ENCODE peak calls at places on chromosomes 12 and 14, in eight cellular contexts. One of them, this sample, is unnamed.

GRCh38 chr12:105921872-105922669 is 216.7 kb downstream of the NUAK1 start:
- DNase-seq in GM12891: no peak
- DNase-seq in A549: no peak
- DNase-seq in ovary: no peak
- DNase-seq in NB4: no peak
- DNase-seq in adrenal gland: no peak
- DNase-seq in stomach: no peak
- DNase-seq in IMR-90: no peak
- DNase-seq in this sample: no peak

GRCh38 chr12:106648736-106649135 is 65.9 kb downstream of the RFX4 start:
- DNase-seq in NB4: no peak
- DNase-seq in IMR-90: no peak
- DNase-seq in GM12891: no peak
- DNase-seq in A549: no peak
- DNase-seq in adrenal gland: no peak
- DNase-seq in ovary: no peak
- DNase-seq in stomach: no peak
- DNase-seq in this sample: no peak

GRCh38 chr12:94174576-94174975 is 26.2 kb downstream of the PLXNC1 start:
- DNase-seq in stomach: no peak
- DNase-seq in ovary: no peak
- DNase-seq in IMR-90: no peak
- DNase-seq in GM12891: no peak
- DNase-seq in A549: no peak
- DNase-seq in NB4: peak
- DNase-seq in adrenal gland: peak
- DNase-seq in this sample: no peak

GRCh38 chr14:47195582-47195981 is 479.8 kb downstream of the MDGA2 start:
- DNase-seq in stomach: no peak
- DNase-seq in IMR-90: no peak
- DNase-seq in ovary: no peak
- DNase-seq in adrenal gland: no peak
- DNase-seq in NB4: no peak
- DNase-seq in A549: no peak
- DNase-seq in GM12891: no peak
- DNase-seq in this sample: no peak

GRCh38 chr12:34287986-34288962 is 266.0 kb downstream of the ALG10 start:
- DNase-seq in GM12891: no peak
- DNase-seq in adrenal gland: no peak
- DNase-seq in stomach: no peak
- DNase-seq in IMR-90: no peak
- DNase-seq in ovary: no peak
- DNase-seq in A549: no peak
- DNase-seq in NB4: no peak
- DNase-seq in this sample: no peak

GRCh38 chr14:60266021-60266937 is 17.3 kb downstream of the PPM1A start:
- DNase-seq in adrenal gland: no peak
- DNase-seq in ovary: no peak
- DNase-seq in NB4: peak
- DNase-seq in IMR-90: no peak
- DNase-seq in GM12891: no peak
- DNase-seq in A549: peak
- DNase-seq in stomach: no peak
- DNase-seq in this sample: peak

GRCh38 chr12:9331218-9331626 is 123.0 kb upstream of the PZP start:
- DNase-seq in A549: peak
- DNase-seq in adrenal gland: peak
- DNase-seq in ovary: peak
- DNase-seq in GM12891: peak
- DNase-seq in NB4: peak
- DNase-seq in stomach: peak
- DNase-seq in IMR-90: peak
- DNase-seq in this sample: peak

GRCh38 chr12:124610629-124611558 is 43.5 kb upstream of the NCOR2 start:
- DNase-seq in ovary: no peak
- DNase-seq in GM12891: no peak
- DNase-seq in adrenal gland: no peak
- DNase-seq in A549: no peak
- DNase-seq in IMR-90: no peak
- DNase-seq in stomach: peak
- DNase-seq in NB4: no peak
- DNase-seq in this sample: no peak

GRCh38 chr12:120686690-120687569 is at the start of gene MLEC:
- DNase-seq in stomach: peak
- DNase-seq in ovary: peak
- DNase-seq in IMR-90: peak
- DNase-seq in NB4: peak
- DNase-seq in adrenal gland: peak
- DNase-seq in GM12891: peak
- DNase-seq in A549: peak
- DNase-seq in this sample: peak

GRCh38 chr12:126608607-126609175 is 1543.5 kb downstream of the AACS start:
- DNase-seq in GM12891: no peak
- DNase-seq in ovary: no peak
- DNase-seq in adrenal gland: no peak
- DNase-seq in A549: no peak
- DNase-seq in IMR-90: no peak
- DNase-seq in stomach: no peak
- DNase-seq in NB4: no peak
- DNase-seq in this sample: no peak

DNA sequence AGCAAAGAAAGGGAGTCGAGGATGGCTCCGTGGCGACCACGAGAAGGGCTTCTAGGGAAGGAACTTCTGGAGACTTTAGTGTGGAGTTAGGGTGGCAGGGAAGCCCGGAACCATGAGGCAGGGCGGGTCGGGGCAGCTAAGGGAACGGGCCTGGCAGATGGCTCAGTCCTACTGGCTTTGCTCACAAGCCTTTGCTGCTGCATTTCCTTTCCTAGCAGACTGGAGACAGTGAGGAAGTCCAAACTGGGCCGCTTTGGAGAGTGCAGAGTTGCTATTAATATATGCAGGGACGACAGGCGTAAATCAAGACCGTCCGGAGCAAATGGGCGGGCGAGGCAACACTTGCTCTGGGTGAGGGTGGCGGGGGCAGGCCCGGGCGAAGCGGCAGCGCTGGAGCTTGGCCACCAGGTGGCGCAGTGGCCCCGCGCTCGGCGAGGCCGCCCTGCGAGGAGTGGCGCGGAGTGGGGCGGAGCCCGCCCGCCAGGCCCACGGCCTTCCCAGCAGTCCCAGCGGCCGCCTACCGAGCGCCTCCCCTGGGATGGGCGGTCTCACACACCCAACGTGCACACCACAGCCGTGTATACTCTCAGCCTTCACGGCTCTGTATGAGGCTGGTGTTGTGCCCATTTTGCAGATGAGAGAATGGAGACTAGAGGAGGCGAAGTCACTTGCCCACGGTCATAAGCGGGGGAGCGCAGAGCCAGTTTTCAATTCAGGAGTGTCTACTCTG is 24.4 kb upstream of the LRTM2 start:
- DNase-seq in A549: peak
- DNase-seq in stomach: peak
- DNase-seq in NB4: peak
- DNase-seq in ovary: peak
- DNase-seq in adrenal gland: peak
- DNase-seq in IMR-90: peak
- DNase-seq in GM12891: peak
- DNase-seq in this sample: peak
- TF ChIP-seq POLR2A in A549: peak
- TF ChIP-seq POLR2A in stomach: peak
- TF ChIP-seq POLR2A in NB4: peak
- TF ChIP-seq POLR2A in ovary: peak
- TF ChIP-seq POLR2A in adrenal gland: peak
- TF ChIP-seq POLR2A in IMR-90: peak
- TF ChIP-seq POLR2A in GM12891: peak
- TF ChIP-seq POLR2A in this sample: peak

DNA sequence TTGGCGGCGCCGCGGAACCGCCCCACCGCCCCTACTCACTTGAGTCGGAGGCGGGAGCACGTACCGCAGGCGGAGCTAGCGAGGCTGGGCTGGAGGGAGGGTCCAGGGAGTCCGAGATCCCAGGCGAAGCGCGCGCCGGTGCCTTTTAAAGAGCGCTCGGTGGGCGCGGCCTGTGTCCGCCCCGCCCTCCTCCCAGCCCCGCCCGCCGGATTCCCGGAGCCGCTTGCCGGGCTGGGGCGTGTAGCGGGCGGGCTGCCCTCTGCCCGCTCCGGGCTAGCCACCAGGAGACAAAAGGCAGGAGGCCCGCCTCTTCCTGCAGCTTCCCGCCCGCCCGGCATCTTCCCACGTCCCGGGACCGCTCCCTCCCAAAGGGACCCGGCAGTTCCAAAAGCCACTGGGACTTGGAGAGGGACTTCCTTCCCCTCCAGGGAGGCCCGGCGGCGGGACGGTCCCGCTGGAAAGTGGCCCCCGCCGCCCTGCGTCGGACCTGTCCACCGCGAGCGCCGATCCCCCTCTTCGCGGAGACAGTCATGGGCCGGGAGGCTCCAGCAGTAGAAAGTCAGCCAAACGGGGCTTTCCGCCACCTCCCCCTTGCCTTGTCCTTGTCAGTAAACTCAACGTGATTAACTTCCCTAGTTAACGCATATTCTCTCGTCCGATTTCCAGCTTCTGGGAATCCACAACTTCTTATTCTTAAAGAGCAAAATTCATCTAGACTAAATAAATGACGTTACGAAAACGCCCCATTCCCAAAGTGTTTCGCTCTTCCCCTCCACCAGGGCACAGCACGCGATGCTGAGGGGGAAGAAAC is at the start of gene CSRP2:
- DNase-seq in NB4: peak
- DNase-seq in adrenal gland: peak
- DNase-seq in ovary: peak
- DNase-seq in stomach: peak
- DNase-seq in IMR-90: peak
- DNase-seq in A549: peak
- DNase-seq in GM12891: peak
- DNase-seq in this sample: peak
- TF ChIP-seq POLR2A in NB4: no peak
- TF ChIP-seq POLR2A in adrenal gland: peak
- TF ChIP-seq POLR2A in ovary: peak
- TF ChIP-seq POLR2A in stomach: peak
- TF ChIP-seq POLR2A in IMR-90: peak
- TF ChIP-seq POLR2A in A549: peak
- TF ChIP-seq POLR2A in GM12891: no peak
- TF ChIP-seq POLR2A in this sample: no peak

GRCh38 chr14:104801284-104802119 is 601 bp downstream of the ZBTB42 start:
- DNase-seq in GM12891: no peak
- DNase-seq in stomach: peak
- DNase-seq in adrenal gland: no peak
- DNase-seq in NB4: no peak
- DNase-seq in IMR-90: no peak
- DNase-seq in A549: no peak
- DNase-seq in ovary: no peak
- DNase-seq in this sample: no peak

GRCh38 chr14:104800600-104801283 is at the start of gene ZBTB42:
- DNase-seq in GM12891: peak
- DNase-seq in NB4: peak
- DNase-seq in IMR-90: peak
- DNase-seq in stomach: peak
- DNase-seq in ovary: peak
- DNase-seq in adrenal gland: peak
- DNase-seq in A549: no peak
- DNase-seq in this sample: peak

GRCh38 chr14:104799239-104799599 is 1.7 kb upstream of the ZBTB42 start:
- DNase-seq in GM12891: no peak
- DNase-seq in A549: no peak
- DNase-seq in NB4: no peak
- DNase-seq in stomach: no peak
- DNase-seq in IMR-90: no peak
- DNase-seq in adrenal gland: no peak
- DNase-seq in ovary: no peak
- DNase-seq in this sample: no peak

GRCh38 chr14:104798300-104799238 is 2.3 kb upstream of the ZBTB42 start:
- DNase-seq in A549: no peak
- DNase-seq in NB4: no peak
- DNase-seq in IMR-90: no peak
- DNase-seq in adrenal gland: no peak
- DNase-seq in GM12891: no peak
- DNase-seq in ovary: no peak
- DNase-seq in stomach: no peak
- DNase-seq in this sample: no peak

DNA sequence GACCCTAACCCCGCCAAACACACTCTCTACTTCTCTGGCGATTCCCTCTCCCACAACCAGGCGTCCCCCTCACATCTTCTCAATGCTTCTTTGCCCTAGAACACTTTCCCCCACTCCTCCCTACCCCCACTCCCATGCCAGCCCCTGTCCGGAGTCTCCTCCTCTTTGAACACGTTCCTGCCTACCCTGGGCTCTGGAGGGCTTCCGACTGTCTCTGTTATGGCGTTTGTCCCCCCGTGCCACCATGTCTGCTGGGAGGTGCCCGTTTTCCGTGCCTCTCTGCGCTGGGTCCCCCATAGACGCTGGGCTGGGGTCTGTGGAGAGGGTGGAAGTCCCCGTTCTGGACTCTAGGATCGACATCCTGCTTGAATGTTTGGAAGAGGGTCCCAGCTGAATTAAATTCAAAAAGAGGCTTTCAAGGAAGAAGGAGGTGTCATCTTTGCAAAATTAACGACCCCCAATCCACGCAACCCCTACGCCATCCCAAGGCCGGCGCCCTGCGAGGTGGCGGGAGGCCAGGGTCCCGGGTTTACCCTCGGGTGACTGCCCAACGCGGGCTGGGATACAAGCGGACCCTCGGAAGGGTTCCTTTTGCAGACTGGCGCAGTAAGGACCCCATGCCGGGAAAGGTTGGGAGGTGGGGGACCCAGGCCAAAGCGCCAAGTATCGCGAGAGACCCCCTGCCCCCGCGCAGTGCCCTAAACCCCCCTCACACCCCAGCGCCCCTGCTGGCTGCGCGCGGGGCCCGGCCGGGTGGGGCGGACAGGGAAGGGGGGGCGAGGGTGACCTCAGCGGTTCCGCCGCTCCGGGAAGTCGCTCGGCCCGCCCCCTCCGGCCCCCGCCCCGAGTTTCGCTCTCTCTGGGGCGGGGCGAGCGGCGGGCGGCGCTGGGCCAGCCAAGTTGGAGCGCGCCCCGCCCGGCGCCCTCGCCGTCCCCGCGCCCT is 973 bp upstream of the ZBTB42 start:
- DNase-seq in ovary: peak
- DNase-seq in adrenal gland: peak
- DNase-seq in A549: peak
- DNase-seq in IMR-90: peak
- DNase-seq in GM12891: peak
- DNase-seq in stomach: peak
- DNase-seq in NB4: peak
- DNase-seq in this sample: peak
- TF ChIP-seq POLR2A in ovary: peak
- TF ChIP-seq POLR2A in adrenal gland: no peak
- TF ChIP-seq POLR2A in A549: no peak
- TF ChIP-seq POLR2A in IMR-90: no peak
- TF ChIP-seq POLR2A in GM12891: no peak
- TF ChIP-seq POLR2A in stomach: no peak
- TF ChIP-seq POLR2A in NB4: no peak
- TF ChIP-seq POLR2A in this sample: no peak

DNA sequence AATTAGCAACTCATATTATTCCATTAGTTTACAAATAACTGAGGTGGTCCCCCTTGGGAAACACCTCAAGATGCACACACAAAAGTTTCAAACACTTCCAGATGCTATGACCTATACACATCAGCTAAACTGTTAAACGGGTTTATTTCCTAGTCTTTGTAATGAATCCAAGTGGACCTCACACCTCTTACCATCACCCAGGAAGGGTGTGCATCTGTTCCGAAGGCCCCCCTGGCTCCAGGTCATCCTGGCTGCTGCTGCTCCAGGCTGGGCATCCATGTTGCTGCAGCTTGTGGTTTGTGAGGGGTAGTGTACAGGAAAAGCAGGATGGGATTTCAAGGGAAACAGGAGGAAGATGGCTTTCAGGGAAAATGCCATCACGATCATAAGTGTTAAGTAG is 6.8 kb downstream of the HNRNPC start:
- DNase-seq in A549: no peak
- DNase-seq in ovary: no peak
- DNase-seq in IMR-90: no peak
- DNase-seq in GM12891: no peak
- DNase-seq in NB4: no peak
- DNase-seq in adrenal gland: no peak
- DNase-seq in stomach: no peak
- DNase-seq in this sample: no peak
- TF ChIP-seq POLR2A in A549: no peak
- TF ChIP-seq POLR2A in ovary: no peak
- TF ChIP-seq POLR2A in IMR-90: no peak
- TF ChIP-seq POLR2A in GM12891: peak
- TF ChIP-seq POLR2A in NB4: no peak
- TF ChIP-seq POLR2A in adrenal gland: no peak
- TF ChIP-seq POLR2A in stomach: no peak
- TF ChIP-seq POLR2A in this sample: no peak

This sample was measured in erythroblast.